ENCODE peak calls at places on chromosomes 16 and 17, in five cellular contexts. U is esophagus squamous epithelium, N is H1, Q is AG10803, F is PC-9. W is an unnamed sample.

GRCh38 chr16:31386157-31386984 is 6.8 kb upstream of the ITGAD start:
- DNase-seq in U (no peak), N (no peak), Q (peak; percentile 50), F (peak; percentile 92), W (peak; percentile 56)

GRCh38 chr16:5480796-5481195 is 383.2 kb upstream of the EEF2KMT start:
- DNase-seq in U (no peak), N (no peak), Q (no peak), F (no peak), W (no peak)

GRCh38 chr17:20779521-20779920 is 200.0 kb downstream of the CDRT15L2 start:
- DNase-seq in U (no peak), N (no peak), Q (no peak), F (no peak), W (no peak)

GRCh38 chr16:64730261-64730660 is 391.6 kb downstream of the CDH11 start:
- DNase-seq in U (no peak), N (no peak), Q (no peak), F (no peak), W (no peak)

GRCh38 chr16:89201467-89202377 is 1.4 kb upstream of the SLC22A31 start:
- DNase-seq in U (no peak), N (peak; percentile 53), Q (peak; percentile 42), F (peak; percentile 48), W (peak; percentile 85)

GRCh38 chr17:71900830-71901229 is 220.0 kb upstream of the SOX9 start:
- DNase-seq in U (no peak), N (no peak), Q (no peak), F (peak; percentile 93), W (no peak)

GRCh38 chr16:84543931-84544776 is 39.7 kb upstream of the MEAK7 start:
- DNase-seq in U (no peak), N (no peak), Q (no peak), F (no peak), W (peak; percentile 84)

GRCh38 chr17:77330602-77331081 is 189.9 kb downstream of the SEC14L1 start:
- DNase-seq in U (no peak), N (no peak), Q (no peak), F (no peak), W (no peak)

GRCh38 chr16:78742501-78743283 is 643.2 kb downstream of the WWOX start:
- DNase-seq in U (no peak), N (no peak), Q (no peak), F (no peak), W (peak; percentile 82)

GRCh38 chr17:330993-331701 is 21.5 kb downstream of the RPH3AL start:
- DNase-seq in U (no peak), N (no peak), Q (no peak), F (no peak), W (peak; percentile 30)

GRCh38 chr16:69561901-69562300 is 3.9 kb upstream of the NFAT5 start:
- DNase-seq in U (no peak), N (no peak), Q (no peak), F (peak; percentile 58), W (no peak)

GRCh38 chr17:78401246-78401645 is 22.8 kb downstream of the PGS1 start:
- DNase-seq in U (no peak), N (no peak), Q (peak; percentile 72), F (no peak), W (no peak)

GRCh38 chr17:2053380-2054261 is 1.3 kb upstream of the HIC1 start:
- DNase-seq in U (no peak), N (no peak), Q (peak; percentile 76), F (no peak), W (peak; percentile 93)

GRCh38 chr17:4332296-4332970 is 34.0 kb downstream of the UBE2G1 start:
- DNase-seq in U (no peak), N (no peak), Q (no peak), F (peak; percentile 59), W (no peak)

GRCh38 chr16:89827383-89828198 is 684 bp upstream of the SPIRE2 start:
- DNase-seq in U (no peak), N (no peak), Q (peak; percentile 62), F (peak; percentile 77), W (no peak)

GRCh38 chr16:66553223-66553622 is 847 bp downstream of the CKLF start:
- DNase-seq in U (no peak), N (no peak), Q (no peak), F (no peak), W (no peak)

GRCh38 chr17:41404024-41404651 is 6.7 kb upstream of the KRT31 start:
- DNase-seq in U (no peak), N (no peak), Q (peak; percentile 93), F (peak; percentile 97), W (peak; percentile 89)

DNA sequence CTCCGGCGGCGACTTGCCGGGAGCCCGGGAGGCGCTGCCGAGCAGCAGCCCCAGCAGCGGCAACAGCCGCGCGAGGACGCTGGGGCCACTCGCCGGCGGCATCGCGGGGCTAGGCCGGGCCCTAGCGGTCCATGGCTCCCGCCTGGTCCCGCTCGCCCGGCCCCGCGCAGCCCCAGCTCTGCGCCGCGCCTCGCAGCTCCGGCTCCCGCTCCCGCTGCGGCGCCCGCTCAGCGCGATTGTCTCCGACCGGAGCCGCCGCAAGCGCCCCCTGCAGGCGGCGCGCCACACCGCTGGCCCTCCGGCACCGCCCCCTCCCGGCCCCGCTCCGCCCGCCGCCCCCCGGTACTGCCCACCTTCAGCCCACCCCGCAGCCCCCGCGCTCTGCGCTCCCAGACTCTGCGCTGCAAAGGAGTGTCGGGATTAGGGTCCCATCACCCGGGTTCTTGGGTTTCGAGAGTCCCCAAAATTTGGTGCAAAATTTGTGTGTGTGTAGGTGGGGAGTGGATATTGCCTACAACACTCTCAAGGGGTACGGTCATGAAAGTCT is at the start of gene FAM171A2:
- DNase-seq in U (no peak), N (no peak), Q (peak; percentile 47), F (no peak), W (peak; percentile 64)
- TF ChIP-seq CTCF in U (peak; percentile 54), N (peak; percentile 60), Q (peak; percentile 38), F (peak; percentile 59), W (peak; percentile 95)

GRCh38 chr17:17950806-17951205 is 21.4 kb downstream of the TOM1L2 start:
- DNase-seq in U (no peak), N (no peak), Q (no peak), F (no peak), W (no peak)
- TF ChIP-seq CTCF in U (peak; percentile 14), N (peak; percentile 72), Q (no peak), F (peak; percentile 52), W (no peak)

GRCh38 chr17:29003289-29003688 is 2.5 kb downstream of the SEZ6 start:
- DNase-seq in U (no peak), N (no peak), Q (no peak), F (no peak), W (no peak)

GRCh38 chr17:29005562-29005887 is 308 bp downstream of the SEZ6 start:
- DNase-seq in U (no peak), N (no peak), Q (no peak), F (no peak), W (no peak)

GRCh38 chr17:29004081-29004692 is 1.6 kb downstream of the SEZ6 start:
- DNase-seq in U (no peak), N (no peak), Q (peak; percentile 16), F (no peak), W (no peak)

GRCh38 chr17:29005936-29006438 is at the start of gene SEZ6:
- DNase-seq in U (no peak), N (peak; percentile 29), Q (peak; percentile 36), F (no peak), W (peak; percentile 77)

GRCh38 chr17:29002811-29003210 is 3.0 kb downstream of the SEZ6 start:
- DNase-seq in U (no peak), N (no peak), Q (no peak), F (no peak), W (no peak)
- TF ChIP-seq CTCF in U (no peak), N (no peak), Q (no peak), F (no peak), W (no peak)

DNA sequence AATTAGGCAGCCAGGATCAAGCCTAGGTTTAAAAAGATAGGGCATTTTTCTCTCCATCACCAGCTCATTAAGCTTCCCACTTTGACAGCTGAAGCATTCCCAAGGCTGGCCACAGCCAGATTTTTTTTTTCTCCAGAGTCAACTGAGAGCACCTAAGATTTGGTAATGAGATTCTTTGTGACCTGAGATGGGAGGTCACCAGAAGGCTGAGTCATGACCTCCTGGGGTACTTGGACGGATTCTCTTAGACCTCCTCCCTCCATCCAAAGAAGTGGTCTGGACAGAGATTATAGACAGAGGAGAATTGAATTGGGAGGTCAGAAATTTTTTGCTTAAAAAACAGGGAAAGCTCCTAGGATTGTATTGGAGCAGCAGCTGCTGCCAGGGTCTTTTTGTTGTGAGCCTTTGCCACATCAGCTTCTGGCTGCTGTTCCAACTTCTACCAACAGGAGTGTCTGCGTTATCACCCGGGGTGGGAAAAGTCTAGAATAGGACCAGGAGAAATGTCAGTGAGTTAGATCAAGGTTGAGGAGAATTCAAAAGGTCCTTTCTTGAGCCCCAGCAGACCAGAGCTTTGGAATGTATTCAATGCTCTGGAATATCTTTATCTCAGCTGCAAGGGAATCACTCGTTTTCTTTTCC is 221.2 kb upstream of the N4BP1 start:
- DNase-seq in U (no peak), N (no peak), Q (no peak), F (no peak), W (no peak)
- TF ChIP-seq CTCF in U (no peak), N (peak; percentile 65), Q (no peak), F (peak; percentile 51), W (peak; percentile 10)

GRCh38 chr16:57299719-57300386 is 15.4 kb upstream of the PLLP start:
- DNase-seq in U (peak; percentile 29), N (peak; percentile 80), Q (peak; percentile 97), F (peak; percentile 85), W (peak; percentile 94)

GRCh38 chr16:57301126-57301817 is 16.8 kb upstream of the PLLP start:
- DNase-seq in U (no peak), N (no peak), Q (no peak), F (no peak), W (no peak)

GRCh38 chr16:57300387-57301125 is 16.1 kb upstream of the PLLP start:
- DNase-seq in U (peak; percentile 92), N (peak; percentile 98), Q (peak; percentile 98), F (peak; percentile 96), W (peak; percentile 99)

GRCh38 chr16:57297856-57298255 is 13.4 kb upstream of the PLLP start:
- DNase-seq in U (no peak), N (no peak), Q (no peak), F (no peak), W (peak; percentile 64)

DNA sequence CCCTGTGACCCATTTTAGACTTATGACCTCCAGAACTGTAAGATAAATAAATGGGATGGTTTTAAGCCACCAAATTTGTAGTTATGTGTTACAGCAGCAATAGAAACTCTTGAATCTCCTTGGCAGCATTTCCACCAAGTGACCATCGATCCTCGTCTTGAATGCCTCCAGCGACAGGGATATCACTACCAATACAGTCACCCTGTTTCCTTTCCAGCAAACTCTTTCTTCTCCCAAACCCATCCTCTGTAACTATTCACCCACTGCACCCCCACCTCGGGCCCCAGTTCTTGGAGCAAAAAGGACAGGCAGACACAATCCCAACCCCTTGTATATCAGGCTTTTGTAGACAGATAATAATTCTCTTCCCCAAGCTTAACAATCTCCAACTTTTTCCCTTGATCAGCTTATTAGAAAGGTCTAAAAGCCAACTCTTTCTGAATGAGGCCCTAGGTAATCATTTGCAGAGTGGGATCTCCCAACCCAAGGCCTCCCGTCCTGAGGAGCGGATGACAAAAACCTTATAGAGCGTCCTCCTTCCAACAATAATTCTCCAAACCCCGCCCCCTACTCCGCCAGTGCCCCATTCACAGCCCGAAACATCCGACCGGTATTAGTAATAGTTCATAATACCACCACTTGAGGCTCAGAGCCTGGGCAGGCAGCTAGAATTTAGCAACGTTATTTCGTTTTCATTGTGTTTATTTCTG is 14.7 kb upstream of the PLLP start:
- DNase-seq in U (no peak), N (no peak), Q (no peak), F (no peak), W (peak; percentile 60)
- TF ChIP-seq CTCF in U (peak; percentile 21), N (no peak), Q (no peak), F (no peak), W (peak; percentile 40)

W was measured in activated CD8-positive, alpha-beta T cell treated with anti-CD3 and anti-CD28 coated beads for 36 hours.